ENCODE peak calls at places on chromosomes 7 and 10, in five cellular contexts. One of them, this sample, is unnamed.

GRCh38 chr10:71569775-71570588 is 149.6 kb downstream of the C10orf105 start:
- ATAC-seq in Panc1: peak
- ATAC-seq in HCT116: peak
- ATAC-seq in K562: peak
- ATAC-seq in GM23338: peak
- ATAC-seq in this sample: peak

GRCh38 chr10:11149499-11149898 is 131.8 kb downstream of the CELF2 start:
- ATAC-seq in Panc1: no peak
- ATAC-seq in HCT116: no peak
- ATAC-seq in K562: peak
- ATAC-seq in GM23338: no peak
- ATAC-seq in this sample: no peak

GRCh38 chr10:73553726-73554125 is 37.4 kb downstream of the USP54 start:
- ATAC-seq in Panc1: no peak
- ATAC-seq in HCT116: no peak
- ATAC-seq in K562: no peak
- ATAC-seq in GM23338: no peak
- ATAC-seq in this sample: no peak

GRCh38 chr7:35549781-35550180 is 145.2 kb downstream of the HERPUD2 start:
- ATAC-seq in Panc1: no peak
- ATAC-seq in HCT116: no peak
- ATAC-seq in K562: no peak
- ATAC-seq in GM23338: no peak
- ATAC-seq in this sample: no peak

GRCh38 chr10:52578871-52579405 is 193.6 kb downstream of the MBL2 start:
- ATAC-seq in Panc1: no peak
- ATAC-seq in HCT116: no peak
- ATAC-seq in K562: no peak
- ATAC-seq in GM23338: no peak
- ATAC-seq in this sample: no peak

GRCh38 chr10:89679986-89680385 is 21.4 kb upstream of the KIF20B start:
- ATAC-seq in Panc1: no peak
- ATAC-seq in HCT116: no peak
- ATAC-seq in K562: no peak
- ATAC-seq in GM23338: no peak
- ATAC-seq in this sample: no peak

GRCh38 chr7:158742065-158742821 is 37.6 kb upstream of the NCAPG2 start:
- ATAC-seq in Panc1: no peak
- ATAC-seq in HCT116: no peak
- ATAC-seq in K562: no peak
- ATAC-seq in GM23338: no peak
- ATAC-seq in this sample: no peak

GRCh38 chr10:113914936-113915335 is 60.5 kb downstream of the NHLRC2 start:
- ATAC-seq in Panc1: peak
- ATAC-seq in HCT116: no peak
- ATAC-seq in K562: no peak
- ATAC-seq in GM23338: no peak
- ATAC-seq in this sample: no peak

GRCh38 chr7:100016209-100016901 is 959 bp downstream of the ZKSCAN1 start:
- ATAC-seq in Panc1: no peak
- ATAC-seq in HCT116: no peak
- ATAC-seq in K562: peak
- ATAC-seq in GM23338: no peak
- ATAC-seq in this sample: no peak

GRCh38 chr10:78991187-78991586 is 77.6 kb upstream of the ZMIZ1 start:
- ATAC-seq in Panc1: no peak
- ATAC-seq in HCT116: no peak
- ATAC-seq in K562: no peak
- ATAC-seq in GM23338: no peak
- ATAC-seq in this sample: no peak

GRCh38 chr10:16195178-16195769 is 241.5 kb upstream of the PTER start:
- ATAC-seq in Panc1: no peak
- ATAC-seq in HCT116: no peak
- ATAC-seq in K562: no peak
- ATAC-seq in GM23338: peak
- ATAC-seq in this sample: no peak

GRCh38 chr10:86744067-86744725 is 12.2 kb upstream of the BMPR1A start:
- ATAC-seq in Panc1: no peak
- ATAC-seq in HCT116: no peak
- ATAC-seq in K562: no peak
- ATAC-seq in GM23338: no peak
- ATAC-seq in this sample: peak

GRCh38 chr7:91287685-91288084 is 23.5 kb downstream of the FZD1 start:
- ATAC-seq in Panc1: no peak
- ATAC-seq in HCT116: peak
- ATAC-seq in K562: peak
- ATAC-seq in GM23338: no peak
- ATAC-seq in this sample: no peak

GRCh38 chr10:60009316-60009715 is 103.0 kb upstream of the CCDC6 start:
- ATAC-seq in Panc1: no peak
- ATAC-seq in HCT116: no peak
- ATAC-seq in K562: no peak
- ATAC-seq in GM23338: no peak
- ATAC-seq in this sample: no peak

GRCh38 chr7:101916041-101916800 is 98.8 kb downstream of the CUX1 start:
- ATAC-seq in Panc1: no peak
- ATAC-seq in HCT116: no peak
- ATAC-seq in K562: no peak
- ATAC-seq in GM23338: no peak
- ATAC-seq in this sample: no peak

GRCh38 chr10:8360365-8360764 is 305.9 kb downstream of the GATA3 start:
- ATAC-seq in Panc1: no peak
- ATAC-seq in HCT116: no peak
- ATAC-seq in K562: no peak
- ATAC-seq in GM23338: no peak
- ATAC-seq in this sample: no peak

GRCh38 chr10:63064706-63065105 is 68.4 kb upstream of the NRBF2 start:
- ATAC-seq in Panc1: no peak
- ATAC-seq in HCT116: no peak
- ATAC-seq in K562: no peak
- ATAC-seq in GM23338: no peak
- ATAC-seq in this sample: no peak

GRCh38 chr10:99975106-99975829 is 34.5 kb downstream of the DNMBP start:
- ATAC-seq in Panc1: no peak
- ATAC-seq in HCT116: no peak
- ATAC-seq in K562: no peak
- ATAC-seq in GM23338: no peak
- ATAC-seq in this sample: no peak

GRCh38 chr10:34955391-34955790 is 134.8 kb downstream of the CUL2 start:
- ATAC-seq in Panc1: no peak
- ATAC-seq in HCT116: no peak
- ATAC-seq in K562: no peak
- ATAC-seq in GM23338: no peak
- ATAC-seq in this sample: no peak

GRCh38 chr10:4371691-4372295 is 454.2 kb upstream of the AKR1E2 start:
- ATAC-seq in Panc1: no peak
- ATAC-seq in HCT116: no peak
- ATAC-seq in K562: no peak
- ATAC-seq in GM23338: no peak
- ATAC-seq in this sample: no peak

GRCh38 chr10:21740989-21741388 is 207.0 kb downstream of the MLLT10 start:
- ATAC-seq in Panc1: no peak
- ATAC-seq in HCT116: no peak
- ATAC-seq in K562: no peak
- ATAC-seq in GM23338: no peak
- ATAC-seq in this sample: no peak

GRCh38 chr10:23325132-23325531 is 19.5 kb downstream of the C10orf67 start:
- ATAC-seq in Panc1: no peak
- ATAC-seq in HCT116: no peak
- ATAC-seq in K562: no peak
- ATAC-seq in GM23338: no peak
- ATAC-seq in this sample: no peak

GRCh38 chr7:139681463-139681755 is 96.4 kb downstream of the HIPK2 start:
- ATAC-seq in Panc1: peak
- ATAC-seq in HCT116: peak
- ATAC-seq in K562: peak
- ATAC-seq in GM23338: peak
- ATAC-seq in this sample: no peak

DNA sequence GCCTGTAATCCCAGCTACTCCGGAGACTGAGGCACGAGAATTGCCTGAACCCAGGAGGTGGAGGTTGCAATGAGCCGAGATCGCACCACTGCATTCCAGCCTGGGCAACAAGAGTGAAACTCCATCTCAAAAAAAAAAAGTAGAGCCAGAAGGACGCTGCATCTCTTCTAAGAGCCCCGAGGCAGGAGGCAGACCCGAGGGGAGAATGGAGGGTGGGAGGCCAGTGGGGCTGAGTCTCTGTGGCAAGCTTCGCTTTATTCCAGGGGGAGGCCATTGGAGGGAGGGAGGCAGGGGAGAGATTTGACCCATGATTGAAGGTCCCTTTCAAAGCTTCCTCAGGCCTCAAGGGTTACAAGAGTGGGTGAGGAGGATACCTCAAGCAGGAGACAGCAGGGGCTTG is 18.7 kb downstream of the TTYH3 start:
- ATAC-seq in Panc1: no peak
- ATAC-seq in HCT116: no peak
- ATAC-seq in K562: no peak
- ATAC-seq in GM23338: no peak
- ATAC-seq in this sample: no peak
- TF ChIP-seq POLR2AphosphoS5 in Panc1: no peak
- TF ChIP-seq POLR2AphosphoS5 in HCT116: no peak
- TF ChIP-seq POLR2AphosphoS5 in K562: no peak
- TF ChIP-seq POLR2AphosphoS5 in GM23338: no peak
- TF ChIP-seq POLR2AphosphoS5 in this sample: no peak

DNA sequence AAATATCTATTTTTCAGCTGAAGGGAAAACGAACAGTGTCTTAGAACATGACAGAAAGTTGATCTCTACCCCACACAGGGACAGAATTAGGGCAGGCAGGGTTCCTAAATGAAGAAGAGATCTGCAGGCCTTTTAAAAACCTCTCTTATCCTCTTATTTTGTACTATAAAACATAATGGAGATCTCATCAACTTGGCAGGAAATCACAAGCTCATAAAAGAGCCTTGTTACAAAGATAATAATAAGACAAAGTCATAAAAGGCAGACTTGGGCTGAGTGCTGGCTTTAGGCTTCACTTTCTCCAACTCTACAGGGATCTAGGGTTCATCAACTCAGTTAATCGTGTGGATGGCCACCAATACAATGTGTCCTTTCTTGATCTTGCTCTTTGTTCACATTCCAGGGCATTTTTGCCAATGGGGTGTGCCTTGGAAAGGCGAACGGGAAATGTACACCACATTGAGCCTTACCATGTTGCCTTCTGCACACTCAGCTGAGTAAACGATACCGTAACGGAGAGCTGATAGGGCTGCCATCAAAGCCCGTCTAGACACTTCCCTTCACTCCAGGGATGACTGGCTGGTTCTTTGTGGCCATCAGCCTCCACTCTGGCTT is 7.1 kb upstream of the TEX36 start:
- ATAC-seq in Panc1: no peak
- ATAC-seq in HCT116: no peak
- ATAC-seq in K562: no peak
- ATAC-seq in GM23338: no peak
- ATAC-seq in this sample: no peak
- TF ChIP-seq POLR2AphosphoS5 in Panc1: no peak
- TF ChIP-seq POLR2AphosphoS5 in HCT116: no peak
- TF ChIP-seq POLR2AphosphoS5 in K562: no peak
- TF ChIP-seq POLR2AphosphoS5 in GM23338: no peak
- TF ChIP-seq POLR2AphosphoS5 in this sample: no peak

DNA sequence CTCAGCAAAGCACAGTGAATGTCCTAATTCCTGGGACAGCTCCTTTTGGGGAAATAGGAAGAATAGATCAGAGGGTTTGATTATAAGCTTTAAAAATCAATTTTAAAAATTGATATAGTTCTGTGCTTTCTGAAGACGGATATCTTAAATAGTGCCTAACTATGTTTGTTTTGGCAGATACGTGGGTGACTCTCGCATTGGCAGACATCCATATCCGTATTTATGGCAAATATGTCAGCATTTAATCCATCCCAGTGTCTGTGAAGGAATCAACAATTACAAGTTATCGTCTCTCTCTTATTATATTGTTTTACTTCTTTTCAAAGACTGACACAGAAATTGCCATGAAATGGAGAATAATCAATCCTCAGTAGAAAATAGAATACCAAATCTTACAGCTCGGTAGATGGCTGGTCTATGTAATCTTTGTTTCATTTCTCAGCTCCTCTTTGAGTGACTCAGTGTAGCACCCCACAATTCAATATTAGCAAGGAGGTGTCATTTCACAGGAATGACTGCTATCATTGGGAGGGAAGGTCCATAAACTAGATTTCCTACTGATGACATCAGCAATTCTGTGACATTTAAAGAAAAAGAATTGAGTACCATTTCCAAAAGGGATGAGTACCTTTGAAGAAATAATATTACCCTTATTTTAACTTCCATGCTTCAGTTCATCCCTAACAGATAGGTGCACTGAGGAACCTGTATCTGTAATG is 186.4 kb upstream of the NFE2L3 start:
- ATAC-seq in Panc1: no peak
- ATAC-seq in HCT116: no peak
- ATAC-seq in K562: no peak
- ATAC-seq in GM23338: no peak
- ATAC-seq in this sample: no peak
- TF ChIP-seq POLR2AphosphoS5 in Panc1: no peak
- TF ChIP-seq POLR2AphosphoS5 in HCT116: no peak
- TF ChIP-seq POLR2AphosphoS5 in K562: no peak
- TF ChIP-seq POLR2AphosphoS5 in GM23338: no peak
- TF ChIP-seq POLR2AphosphoS5 in this sample: no peak

DNA sequence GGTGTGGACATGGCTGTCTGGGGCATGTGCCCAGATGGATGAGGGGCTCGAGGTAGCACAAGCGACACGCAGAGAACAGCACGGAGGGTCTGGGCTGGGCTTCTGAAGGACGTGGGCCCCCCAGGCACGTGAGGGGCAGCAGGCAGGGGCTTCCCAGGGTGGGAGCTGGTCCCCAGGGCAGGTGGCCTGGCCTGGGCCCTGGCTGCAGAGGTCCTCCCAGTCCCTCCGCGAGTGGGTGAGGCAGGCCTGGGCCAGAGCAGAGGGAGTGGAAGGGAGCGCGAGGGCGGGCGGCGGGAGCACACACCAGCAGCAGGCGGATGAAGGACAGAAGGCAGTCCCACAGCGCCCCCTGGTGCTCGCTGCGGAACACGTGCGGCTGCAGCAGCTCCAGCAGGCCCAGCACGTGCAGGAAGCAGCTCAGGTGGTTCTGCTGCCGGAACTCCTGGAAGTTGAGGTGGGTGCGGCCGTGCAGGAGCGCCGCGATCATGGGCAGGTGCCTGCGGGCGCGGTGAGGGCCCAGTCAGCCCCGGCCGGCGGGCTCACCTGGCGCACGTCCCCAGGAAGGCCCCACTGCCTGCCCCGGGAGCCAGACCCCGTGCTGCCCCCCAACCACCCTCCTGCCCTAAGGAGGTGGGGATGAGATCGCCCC is 14.7 kb upstream of the MICALL2 start:
- ATAC-seq in Panc1: peak
- ATAC-seq in HCT116: peak
- ATAC-seq in K562: peak
- ATAC-seq in GM23338: peak
- ATAC-seq in this sample: peak
- TF ChIP-seq POLR2AphosphoS5 in Panc1: no peak
- TF ChIP-seq POLR2AphosphoS5 in HCT116: peak
- TF ChIP-seq POLR2AphosphoS5 in K562: no peak
- TF ChIP-seq POLR2AphosphoS5 in GM23338: no peak
- TF ChIP-seq POLR2AphosphoS5 in this sample: peak

GRCh38 chr7:39971924-39972323 is 21.9 kb downstream of the CDK13 start:
- ATAC-seq in Panc1: no peak
- ATAC-seq in HCT116: no peak
- ATAC-seq in K562: no peak
- ATAC-seq in GM23338: no peak
- ATAC-seq in this sample: no peak
- TF ChIP-seq POLR2AphosphoS5 in Panc1: no peak
- TF ChIP-seq POLR2AphosphoS5 in HCT116: no peak
- TF ChIP-seq POLR2AphosphoS5 in K562: no peak
- TF ChIP-seq POLR2AphosphoS5 in GM23338: no peak
- TF ChIP-seq POLR2AphosphoS5 in this sample: no peak

This sample was measured in gastroesophageal sphincter.